ENCODE peak calls at places on chromosomes 12 and 14, in seven cellular contexts. O is suprapubic skin, L is lower lobe of right lung, W is heart right ventricle, Y is astrocyte of the spinal cord, H is tibial nerve, F is endothelial cell. N is an unnamed sample.

GRCh38 chr12:3600039-3600720 is 109.2 kb downstream of the PRMT8 start:
- DNase-seq in O (no peak), L (no peak), W (no peak), Y (no peak), H (no peak), F (no peak), N (no peak)

GRCh38 chr12:132190012-132190755 is 45.9 kb downstream of the NOC4L start:
- DNase-seq in O (no peak), L (no peak), W (peak), Y (no peak), H (no peak), F (peak), N (no peak)

GRCh38 chr14:29339491-29339890 is 572.9 kb downstream of the FOXG1 start:
- DNase-seq in O (no peak), L (no peak), W (no peak), Y (no peak), H (no peak), F (no peak), N (peak)

GRCh38 chr12:263574-263973 is 938 bp upstream of the SLC6A13 start:
- DNase-seq in O (no peak), L (no peak), W (no peak), Y (peak), H (no peak), F (no peak), N (no peak)

GRCh38 chr12:132355742-132356681 is 26.6 kb upstream of the GALNT9 start:
- DNase-seq in O (no peak), L (peak), W (no peak), Y (no peak), H (no peak), F (no peak), N (no peak)

GRCh38 chr12:109462868-109463692 is 14.0 kb downstream of the KCTD10 start:
- DNase-seq in O (peak), L (peak), W (peak), Y (peak), H (peak), F (peak), N (peak)

GRCh38 chr14:49240383-49240782 is 345.8 kb downstream of the RPS29 start:
- DNase-seq in O (no peak), L (no peak), W (no peak), Y (no peak), H (no peak), F (no peak), N (no peak)

GRCh38 chr14:21846227-21846885 is 172.7 kb upstream of the OR4E1 start:
- DNase-seq in O (no peak), L (no peak), W (no peak), Y (no peak), H (no peak), F (peak), N (no peak)

GRCh38 chr12:7175493-7175892 is 14.0 kb upstream of the PEX5 start:
- DNase-seq in O (no peak), L (no peak), W (no peak), Y (no peak), H (no peak), F (no peak), N (peak)

GRCh38 chr12:111029732-111030131 is 109.4 kb upstream of the MYL2 start:
- DNase-seq in O (no peak), L (no peak), W (no peak), Y (no peak), H (no peak), F (no peak), N (no peak)

GRCh38 chr14:78253986-78254385 is 83.8 kb downstream of the NRXN3 start:
- DNase-seq in O (no peak), L (no peak), W (no peak), Y (peak), H (no peak), F (no peak), N (no peak)

GRCh38 chr14:65840118-65840751 is 427.7 kb downstream of the FUT8 start:
- DNase-seq in O (no peak), L (no peak), W (no peak), Y (no peak), H (no peak), F (no peak), N (no peak)

GRCh38 chr14:36070056-36071043 is 106.2 kb downstream of the PTCSC3 start:
- DNase-seq in O (no peak), L (peak), W (peak), Y (peak), H (peak), F (peak), N (peak)

GRCh38 chr14:49972199-49972671 is 79.4 kb downstream of the ARF6 start:
- DNase-seq in O (no peak), L (no peak), W (no peak), Y (peak), H (no peak), F (no peak), N (peak)

GRCh38 chr12:56297400-56297799 is 2.7 kb downstream of the CS start:
- DNase-seq in O (no peak), L (no peak), W (no peak), Y (no peak), H (no peak), F (no peak), N (no peak)

GRCh38 chr14:95043732-95044462 is 113.4 kb downstream of the DICER1 start:
- DNase-seq in O (peak), L (no peak), W (no peak), Y (no peak), H (no peak), F (no peak), N (no peak)

GRCh38 chr14:87994974-87995373 is 2.0 kb upstream of the GALC start:
- DNase-seq in O (no peak), L (no peak), W (no peak), Y (no peak), H (no peak), F (no peak), N (no peak)

GRCh38 chr12:52895726-52896189 is 9.1 kb downstream of the KRT8 start:
- DNase-seq in O (no peak), L (no peak), W (no peak), Y (no peak), H (no peak), F (no peak), N (no peak)

GRCh38 chr14:77301103-77301502 is 19.6 kb downstream of the POMT2 start:
- DNase-seq in O (peak), L (peak), W (peak), Y (peak), H (peak), F (peak), N (peak)

GRCh38 chr12:55025508-55025907 is 5.7 kb downstream of the NEUROD4 start:
- DNase-seq in O (no peak), L (no peak), W (no peak), Y (no peak), H (no peak), F (no peak), N (no peak)

GRCh38 chr12:10084733-10085132 is 14.1 kb downstream of the CLEC1A start:
- DNase-seq in O (no peak), L (no peak), W (no peak), Y (no peak), H (no peak), F (no peak), N (no peak)

GRCh38 chr12:100858658-100859057 is 64.1 kb downstream of the ANO4 start:
- DNase-seq in O (no peak), L (no peak), W (no peak), Y (peak), H (no peak), F (no peak), N (peak)

GRCh38 chr14:50659327-50659974 is 8.7 kb downstream of the SAV1 start:
- DNase-seq in O (no peak), L (no peak), W (no peak), Y (no peak), H (no peak), F (no peak), N (no peak)

GRCh38 chr12:90978117-90978770 is 23.3 kb upstream of the CCER1 start:
- DNase-seq in O (no peak), L (no peak), W (no peak), Y (peak), H (no peak), F (no peak), N (peak)

GRCh38 chr12:106149096-106149784 is 10.5 kb upstream of the NUAK1 start:
- DNase-seq in O (no peak), L (no peak), W (no peak), Y (peak), H (no peak), F (peak), N (no peak)

GRCh38 chr12:95790912-95791849 is 617 bp upstream of the NTN4 start:
- DNase-seq in O (no peak), L (peak), W (peak), Y (no peak), H (no peak), F (peak), N (no peak)

GRCh38 chr14:101834387-101835165 is 73.1 kb downstream of the PPP2R5C start:
- DNase-seq in O (no peak), L (no peak), W (no peak), Y (no peak), H (no peak), F (no peak), N (peak)

GRCh38 chr12:54008260-54008552 is 579 bp upstream of the HOXC8 start:
- DNase-seq in O (no peak), L (no peak), W (no peak), Y (no peak), H (no peak), F (no peak), N (no peak)

GRCh38 chr12:51056242-51056641 is 8.1 kb downstream of the LETMD1 start:
- DNase-seq in O (no peak), L (peak), W (no peak), Y (no peak), H (no peak), F (no peak), N (peak)

GRCh38 chr12:41700940-41701339 is 443.7 kb downstream of the GXYLT1 start:
- DNase-seq in O (no peak), L (no peak), W (no peak), Y (no peak), H (no peak), F (no peak), N (no peak)

GRCh38 chr12:67826946-67827719 is 162.1 kb upstream of the IFNG-AS1 start:
- DNase-seq in O (no peak), L (no peak), W (no peak), Y (no peak), H (no peak), F (no peak), N (no peak)

GRCh38 chr12:46303039-46303666 is 34.3 kb upstream of the SLC38A1 start:
- DNase-seq in O (no peak), L (no peak), W (no peak), Y (peak), H (no peak), F (peak), N (peak)

GRCh38 chr12:123998344-123998941 is 25.4 kb downstream of the ZNF664 start:
- DNase-seq in O (no peak), L (no peak), W (no peak), Y (no peak), H (no peak), F (no peak), N (no peak)

GRCh38 chr12:131164096-131164872 is 210.6 kb downstream of the ADGRD1 start:
- DNase-seq in O (no peak), L (no peak), W (no peak), Y (no peak), H (no peak), F (no peak), N (no peak)

GRCh38 chr12:13049816-13050215 is 5.6 kb downstream of the FAM234B start:
- DNase-seq in O (no peak), L (no peak), W (no peak), Y (peak), H (no peak), F (peak), N (peak)

GRCh38 chr12:115630133-115630532 is 647.4 kb downstream of the MED13L start:
- DNase-seq in O (no peak), L (no peak), W (no peak), Y (no peak), H (no peak), F (no peak), N (no peak)

GRCh38 chr12:90770861-90771260 is 184.1 kb downstream of the CCER1 start:
- DNase-seq in O (no peak), L (no peak), W (no peak), Y (no peak), H (no peak), F (no peak), N (no peak)

GRCh38 chr12:2691001-2691339 is 103.8 kb upstream of the FKBP4 start:
- DNase-seq in O (no peak), L (peak), W (no peak), Y (peak), H (no peak), F (peak), N (peak)

GRCh38 chr14:97713023-97713422 is 915.8 kb downstream of the VRK1 start:
- DNase-seq in O (no peak), L (no peak), W (no peak), Y (peak), H (no peak), F (no peak), N (peak)

GRCh38 chr14:81313200-81313599 is 86.9 kb downstream of the STON2 start:
- DNase-seq in O (no peak), L (no peak), W (no peak), Y (no peak), H (no peak), F (no peak), N (no peak)

GRCh38 chr14:81313775-81314429 is 86.2 kb downstream of the STON2 start:
- DNase-seq in O (no peak), L (no peak), W (no peak), Y (peak), H (no peak), F (no peak), N (peak)

GRCh38 chr14:81311128-81311527 is 89.0 kb downstream of the STON2 start:
- DNase-seq in O (no peak), L (no peak), W (no peak), Y (no peak), H (no peak), F (no peak), N (no peak)

GRCh38 chr14:81311816-81312215 is 88.3 kb downstream of the STON2 start:
- DNase-seq in O (no peak), L (no peak), W (no peak), Y (no peak), H (no peak), F (no peak), N (no peak)

GRCh38 chr14:81312289-81312876 is 87.7 kb downstream of the STON2 start:
- DNase-seq in O (no peak), L (no peak), W (no peak), Y (no peak), H (no peak), F (no peak), N (no peak)
- TF ChIP-seq CTCF in O (no peak), L (no peak), W (no peak), Y (no peak), H (no peak), F (no peak), N (no peak)

GRCh38 chr14:34063042-34063441 is 112.2 kb upstream of the EGLN3 start:
- DNase-seq in O (no peak), L (no peak), W (no peak), Y (no peak), H (no peak), F (no peak), N (no peak)
- TF ChIP-seq CTCF in O (no peak), L (no peak), W (no peak), Y (no peak), H (no peak), F (no peak), N (no peak)

GRCh38 chr14:22929104-22929847 is at the start of gene PRMT5:
- DNase-seq in O (peak), L (peak), W (peak), Y (peak), H (peak), F (peak), N (peak)

GRCh38 chr14:22939684-22940083 is 10.5 kb upstream of the PRMT5 start:
- DNase-seq in O (no peak), L (no peak), W (no peak), Y (peak), H (no peak), F (no peak), N (peak)

GRCh38 chr14:22929848-22930364 is 730 bp upstream of the PRMT5 start:
- DNase-seq in O (no peak), L (no peak), W (no peak), Y (no peak), H (no peak), F (no peak), N (no peak)

GRCh38 chr14:22935156-22935555 is 6.0 kb upstream of the PRMT5 start:
- DNase-seq in O (no peak), L (no peak), W (no peak), Y (no peak), H (no peak), F (no peak), N (no peak)
- TF ChIP-seq CTCF in O (no peak), L (no peak), W (no peak), Y (no peak), H (no peak), F (no peak), N (no peak)

DNA sequence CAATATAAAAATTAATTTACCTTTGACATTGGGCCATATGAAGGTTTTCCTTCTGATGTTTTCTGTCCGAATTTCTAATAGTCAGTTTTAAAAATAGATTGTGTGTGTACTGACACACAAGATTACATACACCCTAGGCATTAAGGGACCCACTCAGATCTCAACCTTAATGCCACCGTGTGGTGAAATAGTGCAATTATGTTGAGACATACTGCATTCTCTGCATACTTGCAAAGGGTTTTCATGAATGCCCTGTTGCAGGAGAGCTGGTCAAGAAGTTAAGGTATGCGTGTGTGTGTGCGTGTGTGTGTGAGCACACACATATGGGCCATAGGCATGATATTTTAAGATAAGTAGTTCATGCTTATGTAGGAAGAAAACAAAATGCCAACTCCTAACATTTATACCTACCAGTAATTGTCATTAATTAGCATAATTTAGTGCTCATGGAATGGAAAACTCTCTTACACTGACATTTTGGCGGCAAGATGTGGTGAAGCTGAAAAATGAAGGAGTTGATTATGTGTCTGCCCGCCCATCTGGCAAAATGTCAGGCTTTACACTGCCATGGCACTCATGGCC is 58.8 kb downstream of the PIK3C2G start:
- DNase-seq in O (no peak), L (no peak), W (no peak), Y (peak), H (no peak), F (peak), N (peak)
- TF ChIP-seq CTCF in O (peak), L (peak), W (peak), Y (peak), H (peak), F (peak), N (peak)

GRCh38 chr14:103282932-103283331 is 51.1 kb upstream of the EIF5 start:
- DNase-seq in O (no peak), L (no peak), W (no peak), Y (no peak), H (no peak), F (no peak), N (no peak)

GRCh38 chr14:103280278-103280917 is 53.6 kb upstream of the EIF5 start:
- DNase-seq in O (no peak), L (no peak), W (no peak), Y (no peak), H (no peak), F (no peak), N (peak)

GRCh38 chr14:103283916-103284315 is 50.1 kb upstream of the EIF5 start:
- DNase-seq in O (no peak), L (no peak), W (no peak), Y (no peak), H (no peak), F (no peak), N (no peak)

GRCh38 chr14:103279129-103280025 is 54.7 kb upstream of the EIF5 start:
- DNase-seq in O (no peak), L (no peak), W (peak), Y (no peak), H (no peak), F (no peak), N (no peak)

GRCh38 chr14:103281496-103282231 is 52.4 kb upstream of the EIF5 start:
- DNase-seq in O (no peak), L (no peak), W (no peak), Y (peak), H (no peak), F (peak), N (peak)
- TF ChIP-seq CTCF in O (no peak), L (peak), W (no peak), Y (peak), H (no peak), F (no peak), N (peak)

GRCh38 chr14:75673345-75673744 is 12.3 kb downstream of the TTLL5 start:
- DNase-seq in O (no peak), L (no peak), W (no peak), Y (no peak), H (no peak), F (no peak), N (no peak)

GRCh38 chr14:75672588-75673192 is 11.6 kb downstream of the TTLL5 start:
- DNase-seq in O (no peak), L (no peak), W (no peak), Y (no peak), H (no peak), F (no peak), N (no peak)

GRCh38 chr14:75675265-75675960 is 14.4 kb downstream of the TTLL5 start:
- DNase-seq in O (no peak), L (no peak), W (no peak), Y (no peak), H (no peak), F (no peak), N (no peak)
- TF ChIP-seq CTCF in O (no peak), L (no peak), W (no peak), Y (peak), H (no peak), F (no peak), N (no peak)

DNA sequence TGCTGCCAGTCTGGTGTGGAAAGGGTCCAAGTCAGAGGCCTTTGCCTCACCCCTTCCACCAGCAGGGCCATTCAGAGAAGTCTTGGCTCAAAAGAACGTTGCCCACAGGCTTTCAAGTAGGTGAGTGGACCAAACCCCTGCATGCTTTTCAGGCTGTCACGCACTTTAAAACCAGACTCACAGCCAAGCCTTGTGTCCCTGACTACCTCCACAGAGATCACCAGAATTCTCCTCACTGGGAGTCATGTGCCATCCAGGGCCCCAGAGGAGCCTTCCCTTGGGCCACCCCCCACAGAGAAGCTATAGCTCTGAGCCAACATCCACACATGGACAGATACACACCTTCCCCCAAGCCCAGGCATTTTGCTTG is 283.1 kb downstream of the DPF3 start:
- DNase-seq in O (peak), L (no peak), W (no peak), Y (no peak), H (no peak), F (no peak), N (no peak)
- TF ChIP-seq CTCF in O (no peak), L (no peak), W (no peak), Y (no peak), H (no peak), F (no peak), N (no peak)

GRCh38 chr14:31286456-31287293 is 79.1 kb upstream of the HECTD1 start:
- DNase-seq in O (no peak), L (no peak), W (no peak), Y (no peak), H (no peak), F (no peak), N (no peak)
- TF ChIP-seq CTCF in O (no peak), L (peak), W (no peak), Y (peak), H (no peak), F (no peak), N (peak)

DNA sequence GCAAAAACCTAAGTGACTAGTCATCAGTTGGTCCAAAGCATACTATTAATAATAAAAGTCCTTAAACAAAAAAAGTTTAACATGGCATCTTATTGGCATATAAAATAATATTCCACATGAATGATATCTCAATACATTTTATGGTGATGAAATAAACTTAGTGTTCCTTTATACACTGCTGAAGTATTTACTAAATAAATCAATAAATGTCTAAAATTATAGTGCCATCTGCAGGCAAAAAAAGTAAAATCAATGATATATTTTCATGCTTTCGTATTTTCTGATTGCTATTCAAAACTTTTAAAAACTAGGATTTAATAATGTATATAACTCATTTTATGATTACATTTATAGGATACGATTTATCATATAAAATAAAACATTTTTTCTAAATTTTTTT is 30.5 kb downstream of the PUS7L start:
- DNase-seq in O (no peak), L (no peak), W (no peak), Y (no peak), H (no peak), F (no peak), N (no peak)
- TF ChIP-seq CTCF in O (no peak), L (peak), W (no peak), Y (peak), H (no peak), F (peak), N (no peak)